ENCODE peak calls at places on chromosomes 6 and 20, in nine cellular contexts. R is WTC11; N is HFFc6; G is kidney; F is endothelial cell; Q is DMS153; L is amygdala; X is midbrain; Y is stimulated activated CD4-positive, alpha-beta T cell treated with anti-CD3 and anti-CD28 coated beads, TNF-alpha, amount 100 ng/mL, for 24 hours. V is an unnamed sample.

GRCh38 chr6:144673807-144674206 is 388.7 kb downstream of the UTRN start:
- DNase-seq in Q (no peak), N (no peak), X (no peak), R (no peak), L (no peak), Y (no peak), F (no peak), G (no peak), V (no peak)

GRCh38 chr20:5714261-5715041 is 35.8 kb upstream of the SHLD1 start:
- DNase-seq in R (no peak), Y (peak; percentile 34), L (no peak), X (no peak), Q (no peak), N (peak; percentile 7), G (no peak), F (peak; percentile 53), V (no peak)

GRCh38 chr6:147126618-147127022 is 77.6 kb upstream of the STXBP5 start:
- DNase-seq in X (no peak), Q (no peak), G (no peak), L (no peak), Y (no peak), F (no peak), N (no peak), R (no peak), V (no peak)

GRCh38 chr6:33730611-33731010 is 16.1 kb downstream of the IP6K3 start:
- DNase-seq in R (no peak), L (no peak), X (no peak), Q (no peak), Y (no peak), N (no peak), F (no peak), G (no peak), V (no peak)

GRCh38 chr6:144297498-144298166 is 12.5 kb downstream of the UTRN start:
- DNase-seq in X (no peak), Q (no peak), Y (no peak), F (no peak), L (no peak), N (peak; percentile 39), R (no peak), G (no peak), V (no peak)

GRCh38 chr6:7479801-7480266 is 61.6 kb upstream of the DSP start:
- DNase-seq in R (no peak), X (no peak), Y (no peak), L (no peak), Q (no peak), N (peak; percentile 18), G (peak; percentile 81), F (no peak), V (peak; percentile 25)

GRCh38 chr6:133435065-133435728 is 194.0 kb downstream of the EYA4 start:
- DNase-seq in R (no peak), N (no peak), X (no peak), G (no peak), Q (no peak), L (no peak), F (no peak), Y (no peak), V (no peak)

GRCh38 chr6:56595490-56596122 is 47.1 kb downstream of the DST start:
- DNase-seq in R (peak; percentile 24), X (peak; percentile 45), Q (no peak), N (peak; percentile 42), G (no peak), F (peak; percentile 26), Y (peak; percentile 7), L (no peak), V (peak; percentile 26)

GRCh38 chr6:51855310-51856082 is 231.9 kb downstream of the PKHD1 start:
- DNase-seq in Q (peak; percentile 55), G (no peak), Y (no peak), F (peak; percentile 57), X (no peak), R (peak; percentile 23), L (no peak), N (peak; percentile 29), V (peak; percentile 44)

GRCh38 chr20:19942611-19943010 is 74.6 kb upstream of the NAA20 start:
- DNase-seq in Y (no peak), Q (no peak), N (no peak), G (no peak), L (no peak), F (no peak), R (no peak), X (no peak), V (no peak)

GRCh38 chr6:408599-409102 is 17.1 kb downstream of the IRF4 start:
- DNase-seq in X (no peak), R (peak; percentile 54), Y (no peak), G (peak; percentile 68), L (no peak), N (peak; percentile 10), Q (no peak), F (peak; percentile 55), V (peak; percentile 78)

GRCh38 chr20:45230631-45231030 is 9.5 kb downstream of the SEMG2 start:
- DNase-seq in Q (no peak), G (no peak), F (no peak), R (no peak), Y (no peak), N (no peak), X (no peak), L (no peak), V (no peak)

GRCh38 chr6:28443112-28443773 is at the start of gene ZSCAN23:
- DNase-seq in X (peak; percentile 66), L (peak; percentile 47), R (peak; percentile 80), G (peak; percentile 85), N (peak; percentile 81), Q (peak; percentile 79), F (peak; percentile 79), Y (peak; percentile 75), V (peak; percentile 87)

GRCh38 chr6:98636941-98637340 is 197.4 kb upstream of the POU3F2 start:
- DNase-seq in Q (peak; percentile 76), G (no peak), L (no peak), X (no peak), N (no peak), Y (no peak), F (no peak), R (no peak), V (no peak)

GRCh38 chr6:138837246-138837645 is 41.4 kb downstream of the ECT2L start:
- DNase-seq in L (no peak), G (no peak), Y (no peak), X (no peak), Q (no peak), R (no peak), N (no peak), F (no peak), V (no peak)

GRCh38 chr6:99016355-99016754 is 68.6 kb upstream of the FBXL4 start:
- DNase-seq in Q (no peak), L (no peak), G (no peak), Y (no peak), R (no peak), X (no peak), F (no peak), N (peak; percentile 27), V (no peak)

GRCh38 chr20:63682384-63683139 is 13.9 kb upstream of the TNFRSF6B start:
- DNase-seq in X (no peak), L (no peak), N (peak; percentile 97), F (no peak), Y (no peak), Q (no peak), G (peak; percentile 98), R (no peak), V (no peak)

GRCh38 chr6:14858808-14859207 is 387.1 kb upstream of the JARID2 start:
- DNase-seq in R (no peak), N (no peak), Y (no peak), G (no peak), L (no peak), Q (no peak), F (no peak), X (no peak), V (no peak)

GRCh38 chr6:85250586-85251216 is 199.2 kb upstream of the NT5E start:
- DNase-seq in N (no peak), G (no peak), X (no peak), F (no peak), R (no peak), Q (peak; percentile 34), L (no peak), Y (no peak), V (no peak)

GRCh38 chr20:51622004-51622874 is 79.7 kb upstream of the NFATC2 start:
- DNase-seq in G (no peak), L (no peak), X (no peak), Y (no peak), R (no peak), N (peak; percentile 28), Q (no peak), F (no peak), V (no peak)

GRCh38 chr20:31693402-31693801 is 29.3 kb downstream of the BCL2L1 start:
- DNase-seq in X (no peak), Y (no peak), F (no peak), N (no peak), G (no peak), L (no peak), R (no peak), Q (no peak), V (no peak)

GRCh38 chr6:160035693-160036330 is 66.9 kb downstream of the IGF2R start:
- DNase-seq in G (no peak), N (no peak), L (no peak), R (no peak), Q (no peak), X (no peak), F (no peak), Y (no peak), V (no peak)

V was measured in HEK293T.